ENCODE peak calls at places on chromosomes 6 and 20, in eight cellular contexts. D is fibroblast of lung; O is HCT116; R is IMR-90; J is heart right ventricle; N is neuronal stem cell; L is epithelial cell of prostate; V is CD8-positive, alpha-beta T cell. U is an unnamed sample.

GRCh38 chr6:26233608-26234420 is 131.2 kb upstream of the BTN3A2 start:
- DNase-seq in D (peak), O (no peak), R (peak), J (no peak), N (no peak), L (no peak), V (peak), U (no peak)

GRCh38 chr6:166173292-166173951 is 5.8 kb upstream of the TBXT start:
- DNase-seq in D (no peak), O (peak), R (no peak), J (no peak), N (no peak), L (no peak), V (no peak), U (no peak)

GRCh38 chr6:84410377-84410776 is 182.9 kb upstream of the CEP162 start:
- DNase-seq in D (no peak), O (no peak), R (no peak), J (no peak), N (no peak), L (no peak), V (no peak), U (no peak)

GRCh38 chr6:18330548-18331066 is 56.5 kb upstream of the RNF144B start:
- DNase-seq in D (no peak), O (no peak), R (no peak), J (no peak), N (no peak), L (no peak), V (no peak), U (no peak)

GRCh38 chr6:75124983-75125382 is 80.9 kb downstream of the COL12A1 start:
- DNase-seq in D (peak), O (no peak), R (peak), J (no peak), N (no peak), L (no peak), V (no peak), U (no peak)

GRCh38 chr20:11195169-11195568 is 521.4 kb upstream of the JAG1 start:
- DNase-seq in D (no peak), O (no peak), R (no peak), J (peak), N (no peak), L (no peak), V (no peak), U (no peak)

GRCh38 chr20:8334641-8335040 is 202.6 kb downstream of the PLCB1 start:
- DNase-seq in D (no peak), O (no peak), R (no peak), J (no peak), N (no peak), L (no peak), V (no peak), U (no peak)

GRCh38 chr6:5619249-5619648 is 357.9 kb downstream of the FARS2 start:
- DNase-seq in D (no peak), O (no peak), R (no peak), J (no peak), N (no peak), L (no peak), V (peak), U (no peak)

GRCh38 chr20:22407237-22408193 is 176.9 kb downstream of the FOXA2 start:
- DNase-seq in D (no peak), O (no peak), R (no peak), J (no peak), N (no peak), L (no peak), V (no peak), U (no peak)

GRCh38 chr6:76835289-76835688 is 628.0 kb downstream of the HTR1B start:
- DNase-seq in D (no peak), O (no peak), R (no peak), J (no peak), N (peak), L (no peak), V (no peak), U (no peak)

GRCh38 chr6:115945306-115945705 is 115.4 kb downstream of the FRK start:
- DNase-seq in D (no peak), O (no peak), R (no peak), J (no peak), N (no peak), L (peak), V (no peak), U (no peak)

GRCh38 chr6:31738048-31738979 is 1.5 kb upstream of the MSH5 start:
- DNase-seq in D (peak), O (no peak), R (peak), J (no peak), N (peak), L (no peak), V (peak), U (peak)

GRCh38 chr6:159691133-159691962 is 1.7 kb downstream of the SOD2 start:
- DNase-seq in D (peak), O (peak), R (peak), J (no peak), N (no peak), L (peak), V (no peak), U (peak)

GRCh38 chr6:42978487-42978792 is 541 bp downstream of the PEX6 start:
- DNase-seq in D (no peak), O (no peak), R (no peak), J (peak), N (no peak), L (no peak), V (peak), U (peak)

GRCh38 chr20:32052090-32052791 is at the start of gene HCK:
- DNase-seq in D (no peak), O (no peak), R (no peak), J (peak), N (no peak), L (no peak), V (no peak), U (no peak)

GRCh38 chr6:121436966-121437756 is 1.7 kb downstream of the GJA1 start:
- DNase-seq in D (peak), O (no peak), R (peak), J (peak), N (no peak), L (no peak), V (no peak), U (peak)

GRCh38 chr20:6185268-6185667 is 62.4 kb upstream of the FERMT1 start:
- DNase-seq in D (no peak), O (no peak), R (no peak), J (no peak), N (no peak), L (no peak), V (no peak), U (no peak)

GRCh38 chr6:11011787-11012234 is 32.3 kb downstream of the ELOVL2 start:
- DNase-seq in D (no peak), O (peak), R (no peak), J (no peak), N (no peak), L (no peak), V (no peak), U (peak)

GRCh38 chr20:63475209-63475608 is 2.8 kb upstream of the KCNQ2 start:
- DNase-seq in D (peak), O (no peak), R (peak), J (no peak), N (no peak), L (no peak), V (no peak), U (peak)

GRCh38 chr6:89970609-89971337 is 76.5 kb downstream of the GJA10 start:
- DNase-seq in D (peak), O (peak), R (peak), J (peak), N (peak), L (no peak), V (no peak), U (peak)

GRCh38 chr20:39660965-39661364 is 698.8 kb downstream of the DHX35 start:
- DNase-seq in D (no peak), O (no peak), R (no peak), J (no peak), N (no peak), L (no peak), V (no peak), U (no peak)

GRCh38 chr6:167116109-167116837 is 6.6 kb upstream of the CCR6 start:
- DNase-seq in D (no peak), O (no peak), R (no peak), J (no peak), N (no peak), L (no peak), V (no peak), U (no peak)

GRCh38 chr6:92810913-92811312 is 608.4 kb downstream of the EPHA7 start:
- DNase-seq in D (peak), O (peak), R (peak), J (no peak), N (peak), L (no peak), V (no peak), U (peak)

GRCh38 chr6:34176261-34177031 is 30.6 kb upstream of the GRM4 start:
- DNase-seq in D (no peak), O (no peak), R (no peak), J (no peak), N (no peak), L (no peak), V (no peak), U (no peak)

GRCh38 chr6:146851837-146852236 is 253.1 kb downstream of the ADGB start:
- DNase-seq in D (peak), O (no peak), R (peak), J (no peak), N (no peak), L (peak), V (no peak), U (no peak)

GRCh38 chr6:18432180-18432579 is 45.0 kb downstream of the RNF144B start:
- DNase-seq in D (peak), O (no peak), R (peak), J (no peak), N (no peak), L (peak), V (no peak), U (peak)

GRCh38 chr6:50734488-50734887 is 21.2 kb downstream of the TFAP2D start:
- DNase-seq in D (no peak), O (no peak), R (no peak), J (no peak), N (no peak), L (no peak), V (no peak), U (no peak)

GRCh38 chr20:44748005-44748370 is 2.3 kb downstream of the KCNK15 start:
- DNase-seq in D (peak), O (peak), R (no peak), J (no peak), N (no peak), L (no peak), V (no peak), U (no peak)

GRCh38 chr6:31272431-31272830 is 539 bp upstream of the HLA-C start:
- DNase-seq in D (peak), O (no peak), R (no peak), J (no peak), N (no peak), L (no peak), V (no peak), U (peak)

GRCh38 chr6:33850294-33850693 is 46.5 kb upstream of the MLN start:
- DNase-seq in D (no peak), O (no peak), R (no peak), J (no peak), N (no peak), L (no peak), V (no peak), U (no peak)

GRCh38 chr20:33554914-33555420 is 65.1 kb downstream of the CBFA2T2 start:
- DNase-seq in D (peak), O (peak), R (peak), J (no peak), N (no peak), L (peak), V (no peak), U (peak)

GRCh38 chr6:163327165-163327880 is 87.2 kb upstream of the QKI start:
- DNase-seq in D (no peak), O (no peak), R (no peak), J (no peak), N (no peak), L (no peak), V (no peak), U (no peak)

GRCh38 chr20:7967199-7967844 is 27.1 kb upstream of the HAO1 start:
- DNase-seq in D (peak), O (no peak), R (peak), J (no peak), N (no peak), L (no peak), V (no peak), U (no peak)

GRCh38 chr6:152091851-152092341 is 284.4 kb downstream of the ESR1 start:
- DNase-seq in D (peak), O (no peak), R (peak), J (no peak), N (no peak), L (no peak), V (no peak), U (peak)

GRCh38 chr6:111832833-111833418 is 40.3 kb downstream of the FYN start:
- DNase-seq in D (no peak), O (no peak), R (no peak), J (no peak), N (no peak), L (no peak), V (no peak), U (no peak)

DNA sequence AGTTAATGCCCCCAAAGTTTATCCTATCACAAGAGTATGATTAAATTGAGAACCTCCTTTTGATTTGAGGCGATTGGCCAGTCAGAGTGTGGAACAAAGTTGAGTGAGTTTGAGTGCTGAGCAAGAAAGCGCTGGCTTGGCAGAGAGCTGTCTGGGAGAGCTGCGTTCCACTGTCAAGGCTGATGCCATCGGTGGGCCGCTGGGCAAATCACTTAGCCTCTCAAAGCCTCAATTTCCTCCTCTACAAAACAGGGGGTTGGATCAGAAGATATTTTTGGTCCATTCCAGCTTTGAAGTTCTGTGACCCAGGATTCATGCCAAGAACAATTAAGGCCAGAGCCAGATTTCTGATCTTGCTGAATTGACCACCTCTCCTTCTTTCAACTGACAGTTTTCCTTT is 60.2 kb downstream of the TMEM242 start:
- DNase-seq in D (no peak), O (no peak), R (no peak), J (no peak), N (no peak), L (no peak), V (no peak), U (no peak)
- H3K27ac ChIP-seq in D (no peak), O (no peak), R (no peak), J (no peak), N (no peak), L (no peak), V (no peak), U (no peak)

GRCh38 chr6:45430590-45431202 is 53.0 kb upstream of the SUPT3H start:
- DNase-seq in D (no peak), O (no peak), R (no peak), J (no peak), N (no peak), L (no peak), V (no peak), U (no peak)

GRCh38 chr6:45432944-45433343 is 55.2 kb upstream of the SUPT3H start:
- DNase-seq in D (peak), O (no peak), R (peak), J (no peak), N (no peak), L (no peak), V (no peak), U (no peak)

GRCh38 chr6:45433533-45434400 is 56.0 kb upstream of the SUPT3H start:
- DNase-seq in D (no peak), O (no peak), R (no peak), J (no peak), N (no peak), L (no peak), V (no peak), U (no peak)

GRCh38 chr6:45428734-45429133 is 51.0 kb upstream of the SUPT3H start:
- DNase-seq in D (no peak), O (no peak), R (no peak), J (no peak), N (no peak), L (no peak), V (no peak), U (no peak)

DNA sequence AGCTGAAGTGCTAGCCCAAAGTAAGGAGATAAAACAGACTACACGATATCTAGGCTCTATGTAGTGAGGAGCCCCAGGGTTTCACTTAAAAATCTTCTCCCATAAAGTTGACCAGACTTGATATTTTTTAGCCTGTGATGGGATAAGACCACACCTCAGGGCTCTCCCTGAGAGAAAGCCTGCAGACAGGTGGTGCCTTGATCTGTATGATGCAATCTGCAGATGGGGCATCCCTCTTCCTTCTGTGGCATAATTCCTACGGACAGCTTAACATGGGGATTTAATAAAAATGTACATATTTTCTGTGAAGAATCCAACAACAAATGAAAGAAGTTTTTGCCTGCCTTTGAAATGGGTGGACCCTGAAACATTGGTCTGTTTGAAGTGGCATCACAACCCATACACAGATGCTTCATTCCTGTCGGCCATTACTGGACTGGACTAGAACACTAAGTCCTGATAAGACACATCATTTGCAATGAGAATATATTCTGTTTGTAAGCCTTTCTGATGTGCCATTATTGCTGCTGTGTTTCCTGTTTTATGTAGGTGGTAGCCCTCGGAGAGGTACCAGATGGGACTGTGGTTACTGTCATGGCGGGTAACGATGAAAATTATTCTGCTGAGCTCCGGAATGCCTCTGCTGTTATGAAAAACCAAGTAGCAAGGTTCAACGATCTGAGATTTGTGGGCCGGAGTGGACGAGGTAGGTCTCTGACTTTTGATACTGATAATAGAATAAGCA is 53.8 kb upstream of the SUPT3H start:
- DNase-seq in D (no peak), O (no peak), R (no peak), J (no peak), N (no peak), L (no peak), V (no peak), U (no peak)
- H3K27ac ChIP-seq in D (no peak), O (no peak), R (no peak), J (no peak), N (no peak), L (no peak), V (no peak), U (no peak)

GRCh38 chr6:137121401-137121997 is 51.9 kb downstream of the IL22RA2 start:
- DNase-seq in D (no peak), O (no peak), R (no peak), J (no peak), N (no peak), L (no peak), V (no peak), U (no peak)

GRCh38 chr6:137123078-137123477 is 50.4 kb downstream of the IL22RA2 start:
- DNase-seq in D (no peak), O (no peak), R (no peak), J (no peak), N (no peak), L (no peak), V (no peak), U (no peak)

GRCh38 chr6:137120748-137121147 is 52.7 kb downstream of the IL22RA2 start:
- DNase-seq in D (no peak), O (no peak), R (no peak), J (no peak), N (no peak), L (no peak), V (no peak), U (no peak)

GRCh38 chr6:137119196-137120104 is 54.0 kb downstream of the IL22RA2 start:
- DNase-seq in D (no peak), O (no peak), R (no peak), J (no peak), N (no peak), L (no peak), V (no peak), U (no peak)

GRCh38 chr6:137122612-137123011 is 50.8 kb downstream of the IL22RA2 start:
- DNase-seq in D (no peak), O (no peak), R (no peak), J (no peak), N (no peak), L (no peak), V (no peak), U (no peak)
- H3K27ac ChIP-seq in D (no peak), O (no peak), R (no peak), J (no peak), N (no peak), L (no peak), V (no peak), U (no peak)

DNA sequence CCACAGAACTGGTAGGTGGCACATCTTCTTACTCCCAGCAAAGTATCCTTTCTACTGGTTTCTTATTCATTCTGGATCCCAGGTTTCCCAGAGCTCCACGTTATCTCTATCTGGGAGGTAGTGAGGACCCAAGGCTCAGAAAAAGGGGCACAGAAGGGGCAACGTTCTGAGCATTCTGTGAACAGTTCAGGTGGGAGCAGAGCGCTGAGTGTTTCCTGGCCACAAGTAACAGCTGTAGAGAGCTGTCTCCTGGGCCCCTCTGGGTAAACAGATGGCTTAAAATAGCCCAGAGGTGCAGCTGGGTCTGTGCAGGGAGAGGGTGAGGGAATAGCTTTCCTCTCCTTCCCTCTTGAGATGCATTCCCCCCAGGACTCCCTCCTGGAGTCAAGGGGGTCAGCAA is 2.1 kb downstream of the APOBEC2 start:
- DNase-seq in D (no peak), O (no peak), R (peak), J (peak), N (no peak), L (no peak), V (no peak), U (no peak)
- H3K27ac ChIP-seq in D (no peak), O (no peak), R (no peak), J (peak), N (no peak), L (no peak), V (no peak), U (no peak)

DNA sequence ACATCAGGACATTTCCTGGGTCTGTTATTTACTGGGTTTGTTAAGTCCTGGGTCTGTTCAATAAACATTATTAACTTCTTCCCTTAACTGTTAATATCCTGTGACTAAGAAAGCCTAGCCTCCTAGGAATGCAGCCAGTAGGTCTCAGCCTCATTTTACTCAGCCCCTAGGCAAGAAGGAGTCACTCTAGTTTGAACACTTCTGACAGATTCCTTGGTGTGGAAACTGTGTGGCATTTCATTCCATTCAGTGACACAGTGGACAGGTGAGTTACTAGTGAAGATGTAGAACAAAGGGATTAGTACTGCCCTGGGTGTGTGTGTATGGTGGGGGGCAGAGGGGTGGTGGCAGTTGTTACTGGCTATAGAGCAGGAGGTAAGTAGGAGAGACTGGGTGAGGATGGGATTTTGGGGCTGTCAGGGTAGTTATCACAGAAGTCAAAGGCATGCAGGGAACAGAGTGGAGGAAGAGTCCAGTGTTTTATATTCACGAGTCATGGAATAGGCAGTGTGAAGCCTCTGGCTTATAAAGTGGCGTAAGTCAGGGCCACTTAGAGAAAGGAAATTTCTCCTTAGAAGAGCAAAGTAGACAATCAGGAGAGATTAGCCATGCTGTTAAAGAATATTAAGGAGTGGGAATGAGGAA is 28.4 kb downstream of the RNF182 start:
- DNase-seq in D (peak), O (peak), R (peak), J (no peak), N (no peak), L (peak), V (no peak), U (peak)
- H3K27ac ChIP-seq in D (no peak), O (peak), R (peak), J (no peak), N (no peak), L (peak), V (no peak), U (no peak)

GRCh38 chr20:50645253-50646068 is 45.9 kb downstream of the RIPOR3 start:
- DNase-seq in D (peak), O (peak), R (peak), J (peak), N (no peak), L (peak), V (no peak), U (peak)

GRCh38 chr20:50636601-50637539 is 54.5 kb downstream of the RIPOR3 start:
- DNase-seq in D (no peak), O (no peak), R (peak), J (no peak), N (no peak), L (no peak), V (no peak), U (no peak)

GRCh38 chr20:50646483-50646996 is 44.8 kb downstream of the RIPOR3 start:
- DNase-seq in D (peak), O (no peak), R (peak), J (no peak), N (no peak), L (no peak), V (no peak), U (no peak)

GRCh38 chr20:50642288-50642803 is 49.0 kb downstream of the RIPOR3 start:
- DNase-seq in D (no peak), O (no peak), R (no peak), J (no peak), N (no peak), L (no peak), V (no peak), U (no peak)
- H3K27ac ChIP-seq in D (no peak), O (no peak), R (peak), J (no peak), N (no peak), L (no peak), V (no peak), U (no peak)